ENCODE peak calls at places on chromosomes 2 and 18, in ten cellular contexts. B is activated naive CD8-positive, alpha-beta T cell treated with anti-CD3 and anti-CD28 coated beads, Interleukin-2, amount 10 ng/mL, durations not matched to agents 7 days and 5 days; D is NB4; I is body of pancreas; N is HFFc6; U is epithelial cell of esophagus; H is choroid plexus epithelial cell; L is left colon; P is natural killer cell treated with Interleukin-12 subunit alpha and Interleukin-12 subunit beta and Interleukin-15 and Interleukin-18, amount 100 ng/mL, for 72 hours; X is head of caudate nucleus. C is an unnamed sample.

GRCh38 chr2:65420712-65421431 is 11.5 kb downstream of the SPRED2 start:
- DNase-seq in B (no peak), D (peak), I (no peak), N (peak), U (peak), H (peak), L (no peak), P (no peak), X (no peak), C (no peak)

GRCh38 chr2:204012081-204012653 is 75.6 kb downstream of the ICOS start:
- DNase-seq in B (no peak), D (no peak), I (peak), N (no peak), U (peak), H (no peak), L (no peak), P (no peak), X (peak), C (no peak)

GRCh38 chr2:235389626-235390025 is 104.2 kb upstream of the AGAP1 start:
- DNase-seq in B (no peak), D (no peak), I (no peak), N (no peak), U (no peak), H (no peak), L (no peak), P (no peak), X (no peak), C (no peak)

GRCh38 chr2:71370015-71370414 is 38.4 kb downstream of the ZNF638 start:
- DNase-seq in B (no peak), D (no peak), I (no peak), N (no peak), U (no peak), H (no peak), L (no peak), P (no peak), X (no peak), C (no peak)

GRCh38 chr2:140457483-140457882 is 1673.3 kb downstream of the LRP1B start:
- DNase-seq in B (no peak), D (no peak), I (no peak), N (no peak), U (peak), H (peak), L (no peak), P (no peak), X (peak), C (no peak)

GRCh38 chr2:31287681-31288080 is 53.7 kb downstream of the EHD3 start:
- DNase-seq in B (no peak), D (no peak), I (no peak), N (peak), U (no peak), H (peak), L (no peak), P (no peak), X (no peak), C (no peak)

GRCh38 chr2:240957656-240958365 is 40.6 kb upstream of the SNED1 start:
- DNase-seq in B (no peak), D (no peak), I (no peak), N (no peak), U (no peak), H (peak), L (peak), P (peak), X (peak), C (no peak)

GRCh38 chr18:75072672-75073371 is 136.1 kb downstream of the PTGR3 start:
- DNase-seq in B (no peak), D (no peak), I (no peak), N (no peak), U (no peak), H (no peak), L (no peak), P (no peak), X (no peak), C (no peak)

GRCh38 chr2:231245253-231246094 is 47.0 kb downstream of the ARMC9 start:
- DNase-seq in B (no peak), D (peak), I (peak), N (no peak), U (peak), H (peak), L (peak), P (no peak), X (no peak), C (no peak)

GRCh38 chr18:77078671-77079070 is 53.9 kb downstream of the MBP start:
- DNase-seq in B (no peak), D (no peak), I (no peak), N (no peak), U (no peak), H (no peak), L (no peak), P (no peak), X (no peak), C (no peak)

GRCh38 chr2:150110548-150110947 is 376.9 kb downstream of the RND3 start:
- DNase-seq in B (no peak), D (no peak), I (no peak), N (peak), U (peak), H (no peak), L (no peak), P (no peak), X (no peak), C (no peak)

GRCh38 chr2:234879671-234880455 is 72.0 kb upstream of the SH3BP4 start:
- DNase-seq in B (no peak), D (no peak), I (no peak), N (peak), U (peak), H (peak), L (no peak), P (no peak), X (no peak), C (no peak)

GRCh38 chr18:47968006-47968676 is 37.7 kb upstream of the SMAD2 start:
- DNase-seq in B (no peak), D (no peak), I (no peak), N (no peak), U (no peak), H (peak), L (no peak), P (no peak), X (no peak), C (no peak)

GRCh38 chr2:217802876-217803638 is 199.7 kb downstream of the TNS1 start:
- DNase-seq in B (peak), D (no peak), I (peak), N (no peak), U (no peak), H (no peak), L (peak), P (no peak), X (no peak), C (no peak)

GRCh38 chr18:56001576-56001975 is 413.6 kb upstream of the TCF4 start:
- DNase-seq in B (no peak), D (peak), I (no peak), N (no peak), U (no peak), H (peak), L (no peak), P (no peak), X (no peak), C (no peak)

GRCh38 chr2:164542584-164543021 is 78.7 kb downstream of the GRB14 start:
- DNase-seq in B (no peak), D (no peak), I (no peak), N (peak), U (peak), H (peak), L (no peak), P (no peak), X (no peak), C (no peak)

GRCh38 chr18:8904316-8904715 is 198.2 kb upstream of the NDUFV2 start:
- DNase-seq in B (no peak), D (no peak), I (no peak), N (no peak), U (no peak), H (no peak), L (no peak), P (no peak), X (no peak), C (no peak)

GRCh38 chr18:57921708-57922107 is 118.6 kb upstream of the ATP8B1 start:
- DNase-seq in B (no peak), D (peak), I (no peak), N (peak), U (peak), H (peak), L (no peak), P (no peak), X (no peak), C (no peak)

GRCh38 chr2:171855401-171855800 is 38.6 kb downstream of the SLC25A12 start:
- DNase-seq in B (no peak), D (no peak), I (no peak), N (peak), U (peak), H (peak), L (no peak), P (no peak), X (no peak), C (no peak)

GRCh38 chr2:112915300-112916144 is 4.6 kb downstream of the IL37 start:
- DNase-seq in B (no peak), D (no peak), I (no peak), N (no peak), U (no peak), H (no peak), L (no peak), P (no peak), X (peak), C (no peak)